ENCODE peak calls at places on chromosomes 3 and 15, in nine cellular contexts. N is LNCaP clone FGC, V is WERI-Rb-1, T is thoracic aorta, R is left lung, L is kidney, S is lower lobe of right lung, J is osteoblast, G is uterus. M is an unnamed sample.

GRCh38 chr3:134641671-134642300 is 9.0 kb downstream of the KY start:
- DNase-seq in T (no peak), S (no peak), V (no peak), L (no peak), G (no peak), R (no peak), N (no peak), J (no peak), M (no peak)

GRCh38 chr3:104521606-104522336 is 844.9 kb upstream of the ALCAM start:
- DNase-seq in J (no peak), S (no peak), V (no peak), N (no peak), L (no peak), G (no peak), T (no peak), R (no peak), M (no peak)

GRCh38 chr3:140898340-140899180 is 43.1 kb upstream of the SLC25A36 start:
- DNase-seq in V (peak), G (no peak), N (peak), L (no peak), T (no peak), R (no peak), J (peak), S (no peak), M (peak)

GRCh38 chr15:76012021-76012551 is at the start of gene NRG4:
- DNase-seq in V (no peak), G (no peak), R (no peak), J (peak), T (no peak), L (no peak), S (no peak), N (no peak), M (no peak)

GRCh38 chr15:65970937-65971740 is 101.8 kb downstream of the RAB11A start:
- DNase-seq in T (no peak), S (no peak), N (no peak), L (no peak), J (no peak), G (no peak), V (peak), R (no peak), M (no peak)

GRCh38 chr3:150180349-150180748 is 209.7 kb upstream of the PFN2 start:
- DNase-seq in V (no peak), R (no peak), J (peak), N (no peak), L (no peak), G (no peak), S (no peak), T (no peak), M (peak)

GRCh38 chr3:47377186-47377585 is 3.6 kb upstream of the PTPN23 start:
- DNase-seq in L (no peak), S (no peak), T (no peak), N (no peak), J (no peak), V (no peak), R (no peak), G (no peak), M (no peak)

GRCh38 chr3:193773266-193774183 is 180.5 kb downstream of the OPA1 start:
- DNase-seq in T (no peak), S (no peak), G (no peak), V (no peak), L (no peak), N (no peak), R (no peak), J (no peak), M (no peak)

GRCh38 chr3:156626104-156626503 is 48.3 kb upstream of the TIPARP start:
- DNase-seq in J (no peak), G (no peak), N (no peak), T (no peak), R (peak), S (peak), L (no peak), V (no peak), M (no peak)

GRCh38 chr3:152656207-152657001 is 178.5 kb upstream of the P2RY1 start:
- DNase-seq in J (no peak), G (no peak), S (no peak), N (no peak), V (no peak), T (no peak), R (no peak), L (no peak), M (no peak)

GRCh38 chr15:87268675-87269074 is 987.9 kb downstream of the NTRK3 start:
- DNase-seq in V (no peak), L (no peak), R (no peak), N (no peak), J (no peak), S (no peak), G (no peak), T (no peak), M (no peak)

GRCh38 chr3:194782767-194783404 is 97.2 kb downstream of the FAM43A start:
- DNase-seq in R (no peak), J (peak), N (no peak), T (no peak), L (no peak), V (no peak), G (no peak), S (peak), M (peak)

GRCh38 chr3:126180477-126181397 is at the start of gene ALDH1L1:
- DNase-seq in S (peak), L (peak), V (peak), R (peak), N (no peak), G (peak), T (peak), J (no peak), M (no peak)

GRCh38 chr3:132723024-132723462 is 834 bp upstream of the NPHP3 start:
- DNase-seq in V (no peak), L (no peak), J (no peak), N (no peak), G (no peak), S (no peak), T (no peak), R (no peak), M (no peak)

GRCh38 chr15:91469627-91470567 is 369.8 kb downstream of the SV2B start:
- DNase-seq in T (no peak), J (no peak), V (no peak), N (no peak), G (no peak), S (peak), L (no peak), R (no peak), M (no peak)

GRCh38 chr3:37072892-37073291 is 79.6 kb downstream of the MLH1 start:
- DNase-seq in L (no peak), G (no peak), R (no peak), J (peak), T (no peak), S (no peak), V (no peak), N (peak), M (no peak)

GRCh38 chr3:170752571-170753155 is 117.3 kb downstream of the RPL22L1 start:
- DNase-seq in L (no peak), S (no peak), V (no peak), J (no peak), R (no peak), T (no peak), N (no peak), G (no peak), M (no peak)
- H3K4me3 ChIP-seq in L (no peak), S (no peak), V (no peak), J (no peak), R (no peak), T (no peak), N (no peak), G (no peak), M (no peak)

DNA sequence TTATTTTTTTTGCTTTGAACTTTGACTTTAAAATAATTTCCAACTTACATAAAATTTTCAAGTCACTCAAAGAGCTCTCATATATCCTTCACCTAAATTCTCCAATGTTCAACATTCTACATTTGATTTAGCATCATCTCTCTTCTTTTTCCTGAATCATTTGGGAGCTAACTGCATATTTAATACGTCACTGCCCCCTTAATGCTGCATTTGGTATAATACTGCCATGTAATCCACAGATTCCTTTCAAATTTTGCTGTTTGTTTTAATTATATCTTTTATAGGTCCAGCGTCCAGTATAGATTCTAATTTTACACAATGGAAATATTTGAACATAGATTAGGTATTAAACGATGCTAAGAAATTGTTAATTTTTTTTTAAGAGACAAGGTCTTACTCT is 2.3 kb upstream of the EIF2AK4 start:
- DNase-seq in J (no peak), S (no peak), N (no peak), R (no peak), V (no peak), L (no peak), T (no peak), G (no peak), M (no peak)
- TF ChIP-seq CTCF in J (peak), S (no peak), N (no peak), R (no peak), V (no peak), L (no peak), T (no peak), G (no peak), M (no peak)

GRCh38 chr3:9778518-9779129 is 8.9 kb upstream of the CAMK1 start:
- DNase-seq in J (peak), R (no peak), L (no peak), V (no peak), S (no peak), N (no peak), G (no peak), T (no peak), M (no peak)

GRCh38 chr3:9780451-9780797 is 10.7 kb upstream of the CAMK1 start:
- DNase-seq in N (no peak), J (no peak), R (no peak), G (no peak), L (peak), V (no peak), S (no peak), T (no peak), M (no peak)

GRCh38 chr3:9778102-9778501 is 8.4 kb upstream of the CAMK1 start:
- DNase-seq in J (peak), G (peak), V (no peak), N (no peak), T (no peak), S (no peak), R (no peak), L (no peak), M (peak)

GRCh38 chr3:9779721-9780450 is 10.1 kb upstream of the CAMK1 start:
- DNase-seq in G (no peak), S (peak), V (no peak), J (peak), T (no peak), N (no peak), L (no peak), R (peak), M (no peak)

GRCh38 chr3:9779197-9779596 is 9.4 kb upstream of the CAMK1 start:
- DNase-seq in N (no peak), S (no peak), L (no peak), J (no peak), V (no peak), G (no peak), R (no peak), T (no peak), M (no peak)
- H3K4me3 ChIP-seq in N (no peak), S (no peak), L (no peak), J (no peak), V (no peak), G (no peak), R (no peak), T (no peak), M (no peak)

GRCh38 chr15:99406120-99406519 is 154.8 kb downstream of the LRRC28 start:
- DNase-seq in S (no peak), J (no peak), V (no peak), R (no peak), T (no peak), G (no peak), N (no peak), L (no peak), M (no peak)
- TF ChIP-seq CTCF in S (no peak), J (no peak), V (no peak), R (no peak), T (no peak), G (no peak), N (no peak), L (no peak), M (no peak)

M was measured in AG09309.